ENCODE peak calls at places on chromosomes 4 and X, in five cellular contexts. Q, B, Y, F and E are unnamed samples.

GRCh38 chrX:20042221-20042620 is 51.4 kb upstream of the BCLAF3 start:
- DNase-seq in B (no peak), Q (no peak), F (no peak), Y (no peak), E (no peak)

GRCh38 chr4:156805696-156806095 is 165.9 kb downstream of the PDGFC start:
- DNase-seq in F (no peak), Q (no peak), B (no peak), Y (no peak), E (no peak)

GRCh38 chr4:74408639-74409038 is 36.3 kb upstream of the AREG start:
- DNase-seq in Y (no peak), F (no peak), B (no peak), Q (no peak), E (no peak)

GRCh38 chrX:129678881-129679195 is 24.1 kb upstream of the APLN start:
- DNase-seq in B (no peak), Y (no peak), Q (no peak), F (no peak), E (no peak)

GRCh38 chrX:153401133-153401764 is at the start of gene PNMA6E:
- DNase-seq in F (no peak), Y (no peak), B (no peak), Q (no peak), E (no peak)

GRCh38 chr4:159319027-159319426 is 216.1 kb downstream of the RAPGEF2 start:
- DNase-seq in F (no peak), Y (no peak), B (no peak), Q (no peak), E (no peak)

GRCh38 chr4:134001057-134001456 is 200.5 kb downstream of the PABPC4L start:
- DNase-seq in Y (peak), Q (no peak), F (no peak), B (no peak), E (no peak)

GRCh38 chr4:23135792-23136645 is 443.3 kb downstream of the GBA3 start:
- DNase-seq in Q (peak), F (peak), B (no peak), Y (peak), E (no peak)

GRCh38 chr4:184399505-184399893 is 74.9 kb downstream of the IRF2 start:
- DNase-seq in B (no peak), F (no peak), Q (no peak), Y (no peak), E (no peak)

GRCh38 chrX:72470111-72470510 is 102.5 kb downstream of the HDAC8 start:
- DNase-seq in F (no peak), Q (no peak), B (no peak), Y (no peak), E (no peak)

GRCh38 chrX:44903107-44903506 is 30.1 kb downstream of the KDM6A start:
- DNase-seq in Y (peak), B (no peak), Q (no peak), F (no peak), E (no peak)

GRCh38 chrX:45202171-45202570 is 1.5 kb upstream of the DIPK2B start:
- DNase-seq in F (no peak), Y (no peak), Q (no peak), B (no peak), E (no peak)

GRCh38 chrX:1477229-1477628 is 24.5 kb upstream of the ASMTL start:
- DNase-seq in B (no peak), F (no peak), Q (no peak), Y (no peak), E (no peak)

GRCh38 chr4:37994569-37994968 is 34.4 kb downstream of the PTTG2 start:
- DNase-seq in Q (no peak), B (no peak), F (no peak), Y (peak), E (no peak)

GRCh38 chr4:102174800-102175199 is 170.5 kb downstream of the SLC39A8 start:
- DNase-seq in F (no peak), Q (no peak), Y (no peak), B (no peak), E (no peak)